ENCODE peak calls at places on chromosomes 1 and 21, in nine cellular contexts. G, K, S, C, M, P, X, T and F are unnamed samples.

GRCh38 chr1:47434051-47434842 is 3.6 kb upstream of the FOXD2 start:
- DNase-seq in K (peak), T (no peak), C (no peak), S (peak), M (peak), P (peak), X (peak), G (peak), F (peak)

GRCh38 chr1:41149570-41149969 is 92.5 kb downstream of the SCMH1 start:
- DNase-seq in T (no peak), M (no peak), C (no peak), X (no peak), S (no peak), P (no peak), G (no peak), K (no peak), F (no peak)

GRCh38 chr1:43464840-43465693 is 11.3 kb upstream of the HYI start:
- DNase-seq in P (peak), S (no peak), T (no peak), C (no peak), K (no peak), X (no peak), G (no peak), M (no peak), F (peak)

GRCh38 chr1:227315500-227316346 is 2.6 kb downstream of the CDC42BPA start:
- DNase-seq in P (peak), M (peak), X (no peak), S (peak), T (no peak), G (peak), C (no peak), K (no peak), F (peak)

GRCh38 chr1:229437443-229437842 is 3.5 kb upstream of the ACTA1 start:
- DNase-seq in X (no peak), T (no peak), C (no peak), P (peak), G (no peak), K (no peak), M (peak), S (no peak), F (no peak)

GRCh38 chr1:223224465-223224864 is 81.4 kb upstream of the TLR5 start:
- DNase-seq in M (no peak), T (no peak), X (no peak), P (no peak), S (no peak), C (no peak), K (no peak), G (no peak), F (no peak)

GRCh38 chr21:16241500-16241963 is 511.8 kb downstream of the USP25 start:
- DNase-seq in T (no peak), K (no peak), G (no peak), S (no peak), P (peak), X (no peak), C (no peak), M (no peak), F (no peak)

GRCh38 chr21:35508389-35508888 is 459.3 kb upstream of the RUNX1 start:
- DNase-seq in M (peak), K (peak), S (peak), T (peak), X (peak), C (peak), P (peak), G (peak), F (peak)

GRCh38 chr1:230113605-230114241 is 46.7 kb downstream of the GALNT2 start:
- DNase-seq in P (peak), M (peak), G (peak), T (no peak), X (no peak), C (peak), K (no peak), S (no peak), F (peak)

GRCh38 chr1:88104886-88105285 is 579.2 kb upstream of the PKN2 start:
- DNase-seq in S (no peak), X (no peak), T (no peak), M (no peak), K (no peak), P (no peak), G (no peak), C (no peak), F (no peak)

DNA sequence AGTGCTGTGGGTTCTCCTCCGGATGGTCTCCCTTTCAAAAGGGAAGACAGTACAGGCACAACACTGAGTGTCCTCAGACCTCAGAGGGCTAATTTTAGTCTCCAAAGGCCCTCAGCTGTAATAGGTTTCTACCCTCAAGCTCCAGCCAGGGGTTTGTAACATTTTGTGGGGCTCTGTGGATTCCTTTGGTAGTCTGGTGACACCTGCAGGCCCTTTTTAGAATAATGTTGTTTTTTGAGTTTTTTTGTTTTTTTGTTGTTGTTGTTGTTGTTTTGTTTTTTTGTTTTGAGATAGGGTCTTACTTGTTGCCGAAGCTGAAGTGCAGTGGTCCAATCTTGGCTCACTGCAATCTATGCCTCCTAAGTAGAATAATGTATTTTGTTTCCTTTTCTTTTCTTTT is 15.0 kb upstream of the TMEM201 start:
- DNase-seq in S (no peak), K (no peak), C (no peak), P (peak), G (no peak), X (no peak), T (peak), M (peak), F (peak)
- TF ChIP-seq CTCF in S (peak), K (peak), C (peak), P (peak), G (peak), X (no peak), T (peak), M (peak), F (peak)

DNA sequence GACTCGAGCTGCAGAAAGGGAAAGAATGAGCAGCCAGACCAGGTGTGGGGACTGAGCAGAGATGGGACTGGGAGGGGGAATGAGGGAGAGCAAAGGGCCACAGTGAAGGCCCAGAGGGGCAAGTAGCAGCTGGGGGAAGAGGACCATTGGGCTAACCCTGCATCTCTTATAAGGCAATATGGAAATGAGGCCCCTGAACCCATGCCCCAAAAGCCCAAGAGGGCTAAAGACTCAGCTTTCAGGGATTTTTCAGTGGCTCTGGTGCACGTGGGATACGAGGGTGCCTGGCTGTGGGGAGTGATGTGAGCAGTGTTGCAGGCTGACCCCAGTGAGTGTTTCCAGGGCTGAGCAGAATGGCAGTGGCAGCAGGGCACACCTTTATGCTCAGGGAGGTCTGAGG is 496 bp upstream of the TNNI1 start:
- DNase-seq in X (no peak), C (no peak), P (no peak), T (no peak), G (no peak), K (no peak), S (no peak), M (no peak), F (no peak)
- H3K4me3 ChIP-seq in X (no peak), C (no peak), P (no peak), T (peak), G (no peak), K (no peak), S (no peak), M (no peak), F (no peak)

GRCh38 chr1:187185389-187185788 is 356.6 kb downstream of the PLA2G4A start:
- DNase-seq in P (no peak), X (no peak), C (no peak), K (no peak), T (peak), M (no peak), G (no peak), S (no peak), F (no peak)
- TF ChIP-seq CTCF in P (no peak), X (no peak), C (no peak), K (no peak), T (no peak), M (no peak), G (no peak), S (no peak), F (no peak)

GRCh38 chr1:2801535-2802291 is at the start of gene TTC34:
- DNase-seq in C (no peak), X (peak), K (peak), P (no peak), M (no peak), S (no peak), G (no peak), T (peak), F (no peak)
- H3K4me3 ChIP-seq in C (no peak), X (no peak), K (no peak), P (no peak), M (no peak), S (no peak), G (no peak), T (no peak), F (no peak)

DNA sequence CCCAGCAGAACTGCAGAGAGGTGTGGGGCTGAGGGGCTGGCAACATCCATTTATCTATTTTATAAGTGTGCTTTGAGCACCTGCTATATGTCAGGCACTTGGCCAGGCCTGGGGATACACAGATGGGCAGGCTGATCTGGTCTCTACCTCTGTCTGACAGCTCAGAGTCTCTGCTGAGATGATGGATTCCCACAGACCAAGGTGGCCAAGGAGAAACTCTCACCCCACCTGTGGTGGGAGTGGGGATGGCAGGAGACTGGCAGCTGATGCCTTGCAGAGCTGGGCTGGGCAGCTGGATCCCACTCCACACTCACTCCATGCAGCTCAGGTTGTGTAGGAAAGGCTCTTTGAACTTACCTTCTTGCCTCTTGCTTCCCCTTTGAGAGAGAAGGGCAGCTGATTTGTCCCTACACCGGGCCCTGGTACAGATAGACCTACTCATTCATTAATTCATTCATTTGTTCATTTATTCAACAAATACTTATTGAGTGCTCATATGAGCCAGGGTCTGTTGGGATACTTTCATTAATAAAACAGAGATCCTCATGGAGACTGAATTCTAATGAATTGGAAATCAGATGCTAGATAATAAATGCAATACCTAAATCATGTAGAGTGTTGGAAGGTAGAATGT is 9.0 kb downstream of the ADORA1 start:
- DNase-seq in C (no peak), K (no peak), X (no peak), G (no peak), T (no peak), P (no peak), M (no peak), S (no peak), F (no peak)
- TF ChIP-seq CTCF in C (no peak), K (no peak), X (no peak), G (no peak), T (no peak), P (no peak), M (no peak), S (no peak), F (no peak)

GRCh38 chr1:186681806-186682205 is 1.6 kb upstream of the PTGS2 start:
- DNase-seq in K (no peak), T (no peak), C (peak), S (no peak), P (peak), G (no peak), M (peak), X (no peak), F (peak)
- H3K4me3 ChIP-seq in K (peak), T (no peak), C (peak), S (no peak), P (peak), G (no peak), M (no peak), X (no peak), F (no peak)

GRCh38 chr1:155673003-155673402 is 15.6 kb downstream of the YY1AP1 start:
- DNase-seq in P (no peak), M (no peak), G (no peak), K (no peak), S (no peak), C (no peak), X (no peak), T (no peak), F (no peak)
- TF ChIP-seq CTCF in P (no peak), M (no peak), G (no peak), K (no peak), S (no peak), C (no peak), X (no peak), T (no peak), F (no peak)

GRCh38 chr1:153610334-153611023 is 2.5 kb downstream of the S100A16 start:
- DNase-seq in M (peak), P (peak), S (no peak), G (no peak), C (no peak), K (no peak), T (no peak), X (peak), F (peak)
- H3K4me3 ChIP-seq in M (no peak), P (peak), S (peak), G (no peak), C (peak), K (no peak), T (no peak), X (no peak), F (peak)

GRCh38 chr1:1122078-1122811 is 6.4 kb upstream of the C1orf159 start:
- DNase-seq in G (peak), K (peak), M (peak), C (no peak), S (peak), X (peak), P (peak), T (peak), F (peak)
- TF ChIP-seq CTCF in G (peak), K (peak), M (peak), C (peak), S (peak), X (peak), P (peak), T (peak), F (peak)

GRCh38 chr1:182616130-182617074 is 12.2 kb upstream of the RGS16 start:
- DNase-seq in G (peak), M (peak), X (peak), K (peak), C (peak), P (peak), S (peak), T (peak), F (peak)
- H3K4me3 ChIP-seq in G (no peak), M (no peak), X (no peak), K (no peak), C (no peak), P (no peak), S (no peak), T (peak), F (no peak)